ENCODE peak calls at places on chromosome 16, in six cellular contexts. One of them, this sample, is unnamed.

GRCh38 chr16:10929853-10930754 is 12.2 kb downstream of the DEXI start:
- DNase-seq in neuronal stem cell: no peak
- DNase-seq in IMR-90: no peak
- DNase-seq in mesenchymal stem cell: no peak
- DNase-seq in H1: no peak
- DNase-seq in H9: no peak
- DNase-seq in this sample: no peak

GRCh38 chr16:50695017-50696000 is 1.9 kb downstream of the NOD2 start:
- DNase-seq in H9: no peak
- DNase-seq in mesenchymal stem cell: no peak
- DNase-seq in neuronal stem cell: no peak
- DNase-seq in IMR-90: no peak
- DNase-seq in H1: no peak
- DNase-seq in this sample: no peak

GRCh38 chr16:79882292-79882995 is 281.9 kb upstream of the MAF start:
- DNase-seq in H1: no peak
- DNase-seq in H9: no peak
- DNase-seq in neuronal stem cell: no peak
- DNase-seq in mesenchymal stem cell: no peak
- DNase-seq in IMR-90: no peak
- DNase-seq in this sample: no peak

GRCh38 chr16:84138824-84139627 is 6.0 kb downstream of the HSDL1 start:
- DNase-seq in neuronal stem cell: no peak
- DNase-seq in IMR-90: peak
- DNase-seq in mesenchymal stem cell: peak
- DNase-seq in H1: no peak
- DNase-seq in H9: no peak
- DNase-seq in this sample: peak

GRCh38 chr16:68608330-68608729 is 36.8 kb upstream of the CDH3 start:
- DNase-seq in H1: no peak
- DNase-seq in neuronal stem cell: no peak
- DNase-seq in IMR-90: no peak
- DNase-seq in H9: no peak
- DNase-seq in mesenchymal stem cell: no peak
- DNase-seq in this sample: no peak

GRCh38 chr16:75343311-75343710 is 90.0 kb downstream of the CFDP1 start:
- DNase-seq in IMR-90: no peak
- DNase-seq in mesenchymal stem cell: no peak
- DNase-seq in H9: no peak
- DNase-seq in neuronal stem cell: no peak
- DNase-seq in H1: no peak
- DNase-seq in this sample: no peak

GRCh38 chr16:86079185-86079885 is 180.4 kb downstream of the IRF8 start:
- DNase-seq in H1: no peak
- DNase-seq in mesenchymal stem cell: no peak
- DNase-seq in H9: peak
- DNase-seq in neuronal stem cell: no peak
- DNase-seq in IMR-90: no peak
- DNase-seq in this sample: no peak

GRCh38 chr16:67734731-67735201 is 15.7 kb upstream of the GFOD2 start:
- DNase-seq in H9: no peak
- DNase-seq in H1: no peak
- DNase-seq in neuronal stem cell: no peak
- DNase-seq in mesenchymal stem cell: no peak
- DNase-seq in IMR-90: no peak
- DNase-seq in this sample: no peak

GRCh38 chr16:63447121-63447520 is 1410.9 kb upstream of the CDH8 start:
- DNase-seq in H1: no peak
- DNase-seq in neuronal stem cell: peak
- DNase-seq in mesenchymal stem cell: no peak
- DNase-seq in IMR-90: no peak
- DNase-seq in H9: no peak
- DNase-seq in this sample: peak

GRCh38 chr16:68564367-68564985 is 25.4 kb downstream of the ZFP90 start:
- DNase-seq in IMR-90: peak
- DNase-seq in H1: no peak
- DNase-seq in mesenchymal stem cell: peak
- DNase-seq in H9: no peak
- DNase-seq in neuronal stem cell: no peak
- DNase-seq in this sample: peak

GRCh38 chr16:66741971-66742396 is 9.4 kb downstream of the DYNC1LI2 start:
- DNase-seq in H9: no peak
- DNase-seq in IMR-90: peak
- DNase-seq in mesenchymal stem cell: peak
- DNase-seq in neuronal stem cell: no peak
- DNase-seq in H1: no peak
- DNase-seq in this sample: no peak

GRCh38 chr16:23498863-23499262 is 11.4 kb downstream of the GGA2 start:
- DNase-seq in neuronal stem cell: no peak
- DNase-seq in H1: no peak
- DNase-seq in mesenchymal stem cell: no peak
- DNase-seq in IMR-90: no peak
- DNase-seq in H9: no peak
- DNase-seq in this sample: no peak

GRCh38 chr16:593406-593805 is 3.5 kb downstream of the RAB40C start:
- DNase-seq in neuronal stem cell: no peak
- DNase-seq in IMR-90: no peak
- DNase-seq in mesenchymal stem cell: no peak
- DNase-seq in H1: no peak
- DNase-seq in H9: no peak
- DNase-seq in this sample: no peak

GRCh38 chr16:67182288-67182687 is 1.5 kb downstream of the MATCAP1 start:
- DNase-seq in H1: no peak
- DNase-seq in mesenchymal stem cell: peak
- DNase-seq in H9: no peak
- DNase-seq in IMR-90: peak
- DNase-seq in neuronal stem cell: no peak
- DNase-seq in this sample: no peak

GRCh38 chr16:379961-380836 is 1.6 kb downstream of the PGAP6 start:
- DNase-seq in mesenchymal stem cell: no peak
- DNase-seq in IMR-90: no peak
- DNase-seq in H9: no peak
- DNase-seq in H1: no peak
- DNase-seq in neuronal stem cell: no peak
- DNase-seq in this sample: no peak

GRCh38 chr16:89449726-89450335 is 40.5 kb downstream of the ANKRD11 start:
- DNase-seq in H9: no peak
- DNase-seq in IMR-90: peak
- DNase-seq in neuronal stem cell: no peak
- DNase-seq in H1: no peak
- DNase-seq in mesenchymal stem cell: peak
- DNase-seq in this sample: peak

GRCh38 chr16:5971106-5971505 is 873.5 kb upstream of the EEF2KMT start:
- DNase-seq in H1: no peak
- DNase-seq in H9: no peak
- DNase-seq in mesenchymal stem cell: no peak
- DNase-seq in IMR-90: no peak
- DNase-seq in neuronal stem cell: no peak
- DNase-seq in this sample: no peak

GRCh38 chr16:75066861-75067447 is 49.6 kb downstream of the LDHD start:
- DNase-seq in neuronal stem cell: no peak
- DNase-seq in H9: no peak
- DNase-seq in mesenchymal stem cell: no peak
- DNase-seq in H1: no peak
- DNase-seq in IMR-90: no peak
- DNase-seq in this sample: no peak

GRCh38 chr16:23597003-23597756 is 1.1 kb upstream of the NDUFAB1 start:
- DNase-seq in IMR-90: no peak
- DNase-seq in H9: peak
- DNase-seq in mesenchymal stem cell: no peak
- DNase-seq in neuronal stem cell: no peak
- DNase-seq in H1: peak
- DNase-seq in this sample: peak

GRCh38 chr16:57630931-57631845 is 2.8 kb downstream of the ADGRG1 start:
- DNase-seq in H1: no peak
- DNase-seq in neuronal stem cell: no peak
- DNase-seq in mesenchymal stem cell: no peak
- DNase-seq in IMR-90: no peak
- DNase-seq in H9: no peak
- DNase-seq in this sample: no peak

GRCh38 chr16:29170393-29171239 is 185.8 kb downstream of the LAT start:
- DNase-seq in neuronal stem cell: no peak
- DNase-seq in mesenchymal stem cell: no peak
- DNase-seq in H1: no peak
- DNase-seq in IMR-90: no peak
- DNase-seq in H9: no peak
- DNase-seq in this sample: no peak
- H2BK15ac ChIP-seq in neuronal stem cell: no peak
- H2BK15ac ChIP-seq in mesenchymal stem cell: no peak
- H2BK15ac ChIP-seq in H1: no peak
- H2BK15ac ChIP-seq in IMR-90: peak
- H2BK15ac ChIP-seq in H9: no peak
- H2BK15ac ChIP-seq in this sample: no peak

GRCh38 chr16:3458852-3459361 is 15.4 kb downstream of the NAA60 start:
- DNase-seq in H1: no peak
- DNase-seq in H9: no peak
- DNase-seq in neuronal stem cell: no peak
- DNase-seq in mesenchymal stem cell: peak
- DNase-seq in IMR-90: peak
- DNase-seq in this sample: no peak
- H2BK5ac ChIP-seq in H1: peak
- H2BK5ac ChIP-seq in H9: no peak
- H2BK5ac ChIP-seq in neuronal stem cell: no peak
- H2BK5ac ChIP-seq in mesenchymal stem cell: peak
- H2BK5ac ChIP-seq in IMR-90: peak
- H2BK5ac ChIP-seq in this sample: peak

GRCh38 chr16:77190478-77191258 is at the start of gene MON1B:
- DNase-seq in IMR-90: peak
- DNase-seq in mesenchymal stem cell: peak
- DNase-seq in H9: peak
- DNase-seq in neuronal stem cell: peak
- DNase-seq in H1: peak
- DNase-seq in this sample: peak

GRCh38 chr16:77193377-77193776 is 2.4 kb downstream of the MON1B start:
- DNase-seq in IMR-90: no peak
- DNase-seq in H1: no peak
- DNase-seq in H9: no peak
- DNase-seq in neuronal stem cell: no peak
- DNase-seq in mesenchymal stem cell: no peak
- DNase-seq in this sample: no peak

GRCh38 chr16:77194295-77195231 is 3.6 kb downstream of the MON1B start:
- DNase-seq in H9: no peak
- DNase-seq in mesenchymal stem cell: no peak
- DNase-seq in neuronal stem cell: no peak
- DNase-seq in IMR-90: no peak
- DNase-seq in H1: peak
- DNase-seq in this sample: no peak

GRCh38 chr16:77191259-77191969 is 424 bp downstream of the MON1B start:
- DNase-seq in mesenchymal stem cell: peak
- DNase-seq in H9: no peak
- DNase-seq in IMR-90: no peak
- DNase-seq in H1: no peak
- DNase-seq in neuronal stem cell: no peak
- DNase-seq in this sample: no peak

GRCh38 chr16:77190190-77190477 is 856 bp upstream of the MON1B start:
- DNase-seq in mesenchymal stem cell: no peak
- DNase-seq in H9: no peak
- DNase-seq in H1: no peak
- DNase-seq in neuronal stem cell: no peak
- DNase-seq in IMR-90: no peak
- DNase-seq in this sample: no peak
- H2BK15ac ChIP-seq in mesenchymal stem cell: no peak
- H2BK15ac ChIP-seq in H9: no peak
- H2BK15ac ChIP-seq in H1: no peak
- H2BK15ac ChIP-seq in neuronal stem cell: peak
- H2BK15ac ChIP-seq in IMR-90: no peak
- H2BK15ac ChIP-seq in this sample: no peak

DNA sequence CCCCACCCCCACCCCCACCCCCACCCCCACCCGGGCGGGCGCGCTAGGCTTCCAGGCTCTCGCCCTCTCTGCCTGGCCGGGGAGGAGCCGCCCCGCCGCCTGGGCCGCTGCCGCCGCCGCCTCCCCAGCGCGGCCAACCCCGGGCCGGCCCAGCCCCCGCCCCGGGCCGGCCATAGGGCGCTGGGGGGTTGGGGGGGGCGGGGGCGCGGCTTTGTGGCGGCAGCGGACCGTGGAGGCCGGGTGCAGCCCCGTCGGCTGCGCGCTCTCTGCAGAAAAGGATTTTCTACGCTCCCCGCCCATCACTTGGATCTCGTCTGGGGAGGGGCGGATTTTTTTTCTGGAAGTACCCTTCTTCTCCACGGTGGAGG is 230.9 kb downstream of the MRTFB start:
- DNase-seq in neuronal stem cell: no peak
- DNase-seq in IMR-90: peak
- DNase-seq in H1: no peak
- DNase-seq in mesenchymal stem cell: peak
- DNase-seq in H9: peak
- DNase-seq in this sample: peak
- H2BK5ac ChIP-seq in neuronal stem cell: peak
- H2BK5ac ChIP-seq in IMR-90: peak
- H2BK5ac ChIP-seq in H1: no peak
- H2BK5ac ChIP-seq in mesenchymal stem cell: peak
- H2BK5ac ChIP-seq in H9: no peak
- H2BK5ac ChIP-seq in this sample: no peak

GRCh38 chr16:71954699-71955195 is 45.5 kb downstream of the PKD1L3 start:
- DNase-seq in neuronal stem cell: no peak
- DNase-seq in mesenchymal stem cell: no peak
- DNase-seq in IMR-90: no peak
- DNase-seq in H9: no peak
- DNase-seq in H1: no peak
- DNase-seq in this sample: no peak

GRCh38 chr16:71954180-71954579 is 46.0 kb downstream of the PKD1L3 start:
- DNase-seq in IMR-90: no peak
- DNase-seq in neuronal stem cell: no peak
- DNase-seq in mesenchymal stem cell: no peak
- DNase-seq in H1: no peak
- DNase-seq in H9: no peak
- DNase-seq in this sample: no peak

GRCh38 chr16:71956500-71956899 is 43.7 kb downstream of the PKD1L3 start:
- DNase-seq in H1: no peak
- DNase-seq in mesenchymal stem cell: no peak
- DNase-seq in neuronal stem cell: no peak
- DNase-seq in H9: no peak
- DNase-seq in IMR-90: no peak
- DNase-seq in this sample: no peak

GRCh38 chr16:71952818-71953217 is 47.4 kb downstream of the PKD1L3 start:
- DNase-seq in mesenchymal stem cell: no peak
- DNase-seq in H9: no peak
- DNase-seq in neuronal stem cell: no peak
- DNase-seq in IMR-90: no peak
- DNase-seq in H1: no peak
- DNase-seq in this sample: no peak
- H2BK15ac ChIP-seq in mesenchymal stem cell: no peak
- H2BK15ac ChIP-seq in H9: no peak
- H2BK15ac ChIP-seq in neuronal stem cell: no peak
- H2BK15ac ChIP-seq in IMR-90: no peak
- H2BK15ac ChIP-seq in H1: no peak
- H2BK15ac ChIP-seq in this sample: no peak

This sample was measured in mesendoderm.